ENCODE peak calls at places on chromosomes 2 and 18, in nine cellular contexts. J, M, X, V, A, G, Q, Y and S are unnamed samples.

GRCh38 chr2:219435701-219436100 is 1.1 kb downstream of the SPEG start:
- DNase-seq in J (no peak), M (no peak), X (no peak), V (no peak), A (no peak), G (no peak), Q (no peak), Y (no peak), S (no peak)

GRCh38 chr2:227221120-227221519 is 56.7 kb downstream of the COL4A3 start:
- DNase-seq in J (no peak), M (no peak), X (no peak), V (no peak), A (no peak), G (no peak), Q (no peak), Y (no peak), S (no peak)

GRCh38 chr2:49225126-49225525 is 70.8 kb upstream of the FSHR start:
- DNase-seq in J (no peak), M (no peak), X (no peak), V (no peak), A (no peak), G (peak; percentile 33), Q (no peak), Y (no peak), S (no peak)

GRCh38 chr2:98016908-98017700 is 21.4 kb upstream of the TMEM131 start:
- DNase-seq in J (no peak), M (no peak), X (no peak), V (no peak), A (no peak), G (peak; percentile 25), Q (no peak), Y (peak; percentile 55), S (no peak)

GRCh38 chr2:241645056-241645914 is 7.8 kb downstream of the ATG4B start:
- DNase-seq in J (no peak), M (no peak), X (no peak), V (no peak), A (no peak), G (no peak), Q (no peak), Y (no peak), S (no peak)

GRCh38 chr2:112047537-112048235 is 7.4 kb upstream of the TMEM87B start:
- DNase-seq in J (no peak), M (no peak), X (no peak), V (no peak), A (peak; percentile 57), G (no peak), Q (no peak), Y (no peak), S (no peak)

GRCh38 chr2:165794520-165794882 is 454 bp upstream of the GALNT3 start:
- DNase-seq in J (no peak), M (peak; percentile 59), X (peak; percentile 46), V (peak; percentile 38), A (no peak), G (peak; percentile 68), Q (peak; percentile 31), Y (peak; percentile 74), S (peak; percentile 87)

GRCh38 chr18:2108581-2108980 is 462.7 kb downstream of the METTL4 start:
- DNase-seq in J (peak; percentile 53), M (no peak), X (no peak), V (no peak), A (peak; percentile 55), G (peak; percentile 69), Q (no peak), Y (no peak), S (no peak)

GRCh38 chr2:46284260-46284659 is 12.9 kb upstream of the EPAS1 start:
- DNase-seq in J (no peak), M (no peak), X (no peak), V (no peak), A (no peak), G (no peak), Q (no peak), Y (no peak), S (no peak)

GRCh38 chr2:33477473-33478468 is 1.3 kb downstream of the RASGRP3 start:
- DNase-seq in J (peak; percentile 68), M (peak; percentile 15), X (no peak), V (no peak), A (no peak), G (no peak), Q (no peak), Y (no peak), S (peak; percentile 91)

GRCh38 chr2:167353605-167354280 is 465.5 kb downstream of the XIRP2 start:
- DNase-seq in J (no peak), M (no peak), X (no peak), V (no peak), A (no peak), G (no peak), Q (no peak), Y (no peak), S (no peak)

GRCh38 chr2:237290249-237290648 is 123.7 kb downstream of the COL6A3 start:
- DNase-seq in J (peak; percentile 78), M (no peak), X (no peak), V (peak; percentile 93), A (no peak), G (peak; percentile 93), Q (peak; percentile 90), Y (peak; percentile 54), S (no peak)

GRCh38 chr2:167196461-167197252 is 308.4 kb downstream of the XIRP2 start:
- DNase-seq in J (peak; percentile 23), M (no peak), X (no peak), V (no peak), A (peak; percentile 13), G (peak; percentile 53), Q (no peak), Y (no peak), S (peak; percentile 23)

GRCh38 chr18:34970106-34970505 is 71.1 kb upstream of the MAPRE2 start:
- DNase-seq in J (no peak), M (no peak), X (no peak), V (peak; percentile 43), A (no peak), G (peak; percentile 6), Q (no peak), Y (no peak), S (no peak)

GRCh38 chr2:73494031-73494430 is 108.4 kb downstream of the ALMS1 start:
- DNase-seq in J (peak; percentile 35), M (no peak), X (no peak), V (peak; percentile 21), A (peak; percentile 18), G (peak; percentile 51), Q (no peak), Y (no peak), S (no peak)

GRCh38 chr2:182649316-182649715 is 66.7 kb upstream of the DNAJC10 start:
- DNase-seq in J (peak; percentile 21), M (no peak), X (no peak), V (no peak), A (peak; percentile 11), G (peak; percentile 50), Q (no peak), Y (no peak), S (peak; percentile 37)

GRCh38 chr2:130759906-130760753 is 4.8 kb downstream of the AMER3 start:
- DNase-seq in J (peak; percentile 65), M (no peak), X (no peak), V (no peak), A (peak; percentile 7), G (peak; percentile 9), Q (no peak), Y (no peak), S (no peak)

GRCh38 chr2:96698221-96698861 is 41.5 kb downstream of the LMAN2L start:
- DNase-seq in J (no peak), M (no peak), X (peak; percentile 74), V (no peak), A (no peak), G (no peak), Q (no peak), Y (no peak), S (no peak)

GRCh38 chr18:58852629-58853028 is 12.0 kb upstream of the ZNF532 start:
- DNase-seq in J (no peak), M (no peak), X (no peak), V (no peak), A (no peak), G (no peak), Q (no peak), Y (no peak), S (no peak)

GRCh38 chr2:71102981-71103681 is 26.9 kb downstream of the MCEE start:
- DNase-seq in J (no peak), M (no peak), X (no peak), V (no peak), A (no peak), G (no peak), Q (no peak), Y (no peak), S (no peak)

GRCh38 chr2:226086190-226086589 is 686.7 kb downstream of the NYAP2 start:
- DNase-seq in J (no peak), M (no peak), X (no peak), V (no peak), A (no peak), G (no peak), Q (no peak), Y (no peak), S (no peak)

GRCh38 chr2:54555318-54555837 is 99.3 kb downstream of the SPTBN1 start:
- DNase-seq in J (peak; percentile 58), M (no peak), X (no peak), V (no peak), A (no peak), G (no peak), Q (no peak), Y (no peak), S (no peak)

GRCh38 chr18:50373531-50373930 is 1.3 kb upstream of the SKA1 start:
- DNase-seq in J (no peak), M (no peak), X (no peak), V (no peak), A (no peak), G (no peak), Q (no peak), Y (peak; percentile 43), S (no peak)

GRCh38 chr2:120331903-120332302 is 14.0 kb upstream of the INHBB start:
- DNase-seq in J (no peak), M (no peak), X (no peak), V (no peak), A (no peak), G (no peak), Q (no peak), Y (no peak), S (no peak)

GRCh38 chr2:23238011-23238657 is 146.8 kb upstream of the KLHL29 start:
- DNase-seq in J (no peak), M (no peak), X (no peak), V (no peak), A (no peak), G (no peak), Q (no peak), Y (no peak), S (no peak)

GRCh38 chr2:233423436-233423860 is 69.2 kb downstream of the DGKD start:
- DNase-seq in J (no peak), M (no peak), X (no peak), V (no peak), A (no peak), G (no peak), Q (no peak), Y (peak; percentile 39), S (no peak)

GRCh38 chr2:68454719-68455118 is 12.4 kb downstream of the FBXO48 start:
- DNase-seq in J (no peak), M (no peak), X (no peak), V (no peak), A (no peak), G (no peak), Q (no peak), Y (no peak), S (no peak)

GRCh38 chr2:198546091-198546490 is 741.7 kb downstream of the PLCL1 start:
- DNase-seq in J (peak; percentile 31), M (no peak), X (no peak), V (no peak), A (no peak), G (no peak), Q (no peak), Y (no peak), S (no peak)

GRCh38 chr18:53457068-53457467 is 767.4 kb downstream of the MBD2 start:
- DNase-seq in J (no peak), M (no peak), X (no peak), V (peak; percentile 6), A (peak; percentile 2), G (no peak), Q (no peak), Y (no peak), S (no peak)

GRCh38 chr18:63141777-63142176 is 177.8 kb downstream of the BCL2 start:
- DNase-seq in J (no peak), M (no peak), X (no peak), V (no peak), A (no peak), G (no peak), Q (no peak), Y (no peak), S (peak; percentile 91)

GRCh38 chr2:204535356-204535755 is 9.9 kb upstream of the PARD3B start:
- DNase-seq in J (no peak), M (no peak), X (no peak), V (no peak), A (no peak), G (no peak), Q (no peak), Y (no peak), S (no peak)